ENCODE peak calls at places on chromosomes 2 and 18, in seven cellular contexts. One of them, this sample, is unnamed.

GRCh38 chr2:121897335-121897970 is 142.0 kb downstream of the TSN start:
- DNase-seq in colonic mucosa: no peak
- DNase-seq in GM13977: peak
- DNase-seq in MM.1S: peak
- DNase-seq in Panc1: no peak
- DNase-seq in cardiac muscle cell: peak
- DNase-seq in astrocyte of the cerebellum: no peak
- DNase-seq in this sample: peak

GRCh38 chr18:32238635-32239268 is 48.9 kb downstream of the MEP1B start:
- DNase-seq in colonic mucosa: no peak
- DNase-seq in GM13977: no peak
- DNase-seq in MM.1S: no peak
- DNase-seq in Panc1: no peak
- DNase-seq in cardiac muscle cell: no peak
- DNase-seq in astrocyte of the cerebellum: no peak
- DNase-seq in this sample: no peak

GRCh38 chr18:68244786-68245185 is 470.1 kb downstream of the TMX3 start:
- DNase-seq in colonic mucosa: no peak
- DNase-seq in GM13977: no peak
- DNase-seq in MM.1S: no peak
- DNase-seq in Panc1: no peak
- DNase-seq in cardiac muscle cell: no peak
- DNase-seq in astrocyte of the cerebellum: no peak
- DNase-seq in this sample: no peak

GRCh38 chr18:63073481-63073880 is 246.1 kb downstream of the BCL2 start:
- DNase-seq in colonic mucosa: no peak
- DNase-seq in GM13977: peak
- DNase-seq in MM.1S: peak
- DNase-seq in Panc1: peak
- DNase-seq in cardiac muscle cell: no peak
- DNase-seq in astrocyte of the cerebellum: no peak
- DNase-seq in this sample: no peak

GRCh38 chr2:55779459-55780421 is 86.1 kb upstream of the PNPT1 start:
- DNase-seq in colonic mucosa: no peak
- DNase-seq in GM13977: no peak
- DNase-seq in MM.1S: peak
- DNase-seq in Panc1: peak
- DNase-seq in cardiac muscle cell: no peak
- DNase-seq in astrocyte of the cerebellum: peak
- DNase-seq in this sample: no peak

GRCh38 chr2:215577356-215577755 is 141.5 kb upstream of the FN1 start:
- DNase-seq in colonic mucosa: no peak
- DNase-seq in GM13977: no peak
- DNase-seq in MM.1S: no peak
- DNase-seq in Panc1: no peak
- DNase-seq in cardiac muscle cell: no peak
- DNase-seq in astrocyte of the cerebellum: no peak
- DNase-seq in this sample: no peak

GRCh38 chr18:63158012-63158631 is 161.4 kb downstream of the BCL2 start:
- DNase-seq in colonic mucosa: no peak
- DNase-seq in GM13977: no peak
- DNase-seq in MM.1S: peak
- DNase-seq in Panc1: no peak
- DNase-seq in cardiac muscle cell: no peak
- DNase-seq in astrocyte of the cerebellum: no peak
- DNase-seq in this sample: no peak

GRCh38 chr2:137192366-137193315 is 427.3 kb downstream of the THSD7B start:
- DNase-seq in colonic mucosa: no peak
- DNase-seq in GM13977: no peak
- DNase-seq in MM.1S: no peak
- DNase-seq in Panc1: no peak
- DNase-seq in cardiac muscle cell: no peak
- DNase-seq in astrocyte of the cerebellum: no peak
- DNase-seq in this sample: no peak

GRCh38 chr2:39515273-39515896 is 78.3 kb upstream of the MAP4K3 start:
- DNase-seq in colonic mucosa: no peak
- DNase-seq in GM13977: no peak
- DNase-seq in MM.1S: no peak
- DNase-seq in Panc1: no peak
- DNase-seq in cardiac muscle cell: no peak
- DNase-seq in astrocyte of the cerebellum: no peak
- DNase-seq in this sample: no peak

GRCh38 chr2:219269362-219270054 is 9.7 kb upstream of the DNAJB2 start:
- DNase-seq in colonic mucosa: peak
- DNase-seq in GM13977: no peak
- DNase-seq in MM.1S: no peak
- DNase-seq in Panc1: no peak
- DNase-seq in cardiac muscle cell: peak
- DNase-seq in astrocyte of the cerebellum: no peak
- DNase-seq in this sample: no peak

GRCh38 chr2:18001671-18002070 is 123.2 kb downstream of the KCNS3 start:
- DNase-seq in colonic mucosa: no peak
- DNase-seq in GM13977: no peak
- DNase-seq in MM.1S: no peak
- DNase-seq in Panc1: no peak
- DNase-seq in cardiac muscle cell: no peak
- DNase-seq in astrocyte of the cerebellum: no peak
- DNase-seq in this sample: no peak

GRCh38 chr2:44768438-44769236 is 172.9 kb upstream of the SIX3 start:
- DNase-seq in colonic mucosa: no peak
- DNase-seq in GM13977: no peak
- DNase-seq in MM.1S: no peak
- DNase-seq in Panc1: no peak
- DNase-seq in cardiac muscle cell: peak
- DNase-seq in astrocyte of the cerebellum: no peak
- DNase-seq in this sample: no peak

GRCh38 chr18:13036622-13037320 is 45.6 kb downstream of the CEP192 start:
- DNase-seq in colonic mucosa: no peak
- DNase-seq in GM13977: no peak
- DNase-seq in MM.1S: no peak
- DNase-seq in Panc1: no peak
- DNase-seq in cardiac muscle cell: no peak
- DNase-seq in astrocyte of the cerebellum: no peak
- DNase-seq in this sample: no peak

DNA sequence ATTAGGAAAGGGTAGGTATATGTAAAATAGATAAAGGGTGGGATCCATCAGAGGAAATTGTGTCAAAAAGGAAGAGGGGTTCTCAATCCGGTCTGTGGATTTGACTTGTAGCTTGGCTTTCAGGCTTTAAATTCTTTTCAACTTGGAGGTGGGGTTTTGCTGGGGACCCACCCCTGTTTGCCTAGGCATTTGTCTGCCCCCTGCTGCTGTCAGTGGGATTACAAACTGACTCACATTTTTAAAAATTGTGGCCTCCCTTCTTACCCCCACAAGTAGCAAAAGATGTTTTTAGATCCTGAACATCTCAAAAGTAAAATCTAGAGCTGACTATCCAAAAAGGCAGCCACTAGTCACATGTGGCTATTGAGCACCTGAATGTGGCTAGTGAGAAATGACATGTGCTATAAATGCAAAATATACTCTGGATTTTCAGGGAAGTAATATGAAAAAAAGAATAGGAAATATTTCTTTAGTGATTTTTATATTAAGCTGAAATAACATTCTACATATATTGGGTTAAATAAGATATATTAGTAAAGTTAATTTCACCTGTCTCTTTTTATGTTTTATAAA is 178.9 kb downstream of the GFPT1 start:
- DNase-seq in colonic mucosa: no peak
- DNase-seq in GM13977: no peak
- DNase-seq in MM.1S: no peak
- DNase-seq in Panc1: no peak
- DNase-seq in cardiac muscle cell: no peak
- DNase-seq in astrocyte of the cerebellum: no peak
- DNase-seq in this sample: no peak
- TF ChIP-seq CTCF in colonic mucosa: no peak
- TF ChIP-seq CTCF in GM13977: no peak
- TF ChIP-seq CTCF in MM.1S: peak
- TF ChIP-seq CTCF in Panc1: peak
- TF ChIP-seq CTCF in cardiac muscle cell: peak
- TF ChIP-seq CTCF in astrocyte of the cerebellum: peak
- TF ChIP-seq CTCF in this sample: peak

GRCh38 chr2:23809168-23809567 is 117.8 kb downstream of the ATAD2B start:
- DNase-seq in colonic mucosa: no peak
- DNase-seq in GM13977: peak
- DNase-seq in MM.1S: no peak
- DNase-seq in Panc1: no peak
- DNase-seq in cardiac muscle cell: no peak
- DNase-seq in astrocyte of the cerebellum: no peak
- DNase-seq in this sample: no peak

GRCh38 chr2:23814963-23815362 is 112.0 kb downstream of the ATAD2B start:
- DNase-seq in colonic mucosa: no peak
- DNase-seq in GM13977: no peak
- DNase-seq in MM.1S: no peak
- DNase-seq in Panc1: no peak
- DNase-seq in cardiac muscle cell: no peak
- DNase-seq in astrocyte of the cerebellum: no peak
- DNase-seq in this sample: no peak

GRCh38 chr2:23813438-23813837 is 113.5 kb downstream of the ATAD2B start:
- DNase-seq in colonic mucosa: no peak
- DNase-seq in GM13977: no peak
- DNase-seq in MM.1S: no peak
- DNase-seq in Panc1: no peak
- DNase-seq in cardiac muscle cell: no peak
- DNase-seq in astrocyte of the cerebellum: no peak
- DNase-seq in this sample: no peak
- TF ChIP-seq CTCF in colonic mucosa: no peak
- TF ChIP-seq CTCF in GM13977: no peak
- TF ChIP-seq CTCF in MM.1S: no peak
- TF ChIP-seq CTCF in Panc1: no peak
- TF ChIP-seq CTCF in cardiac muscle cell: no peak
- TF ChIP-seq CTCF in astrocyte of the cerebellum: no peak
- TF ChIP-seq CTCF in this sample: no peak

DNA sequence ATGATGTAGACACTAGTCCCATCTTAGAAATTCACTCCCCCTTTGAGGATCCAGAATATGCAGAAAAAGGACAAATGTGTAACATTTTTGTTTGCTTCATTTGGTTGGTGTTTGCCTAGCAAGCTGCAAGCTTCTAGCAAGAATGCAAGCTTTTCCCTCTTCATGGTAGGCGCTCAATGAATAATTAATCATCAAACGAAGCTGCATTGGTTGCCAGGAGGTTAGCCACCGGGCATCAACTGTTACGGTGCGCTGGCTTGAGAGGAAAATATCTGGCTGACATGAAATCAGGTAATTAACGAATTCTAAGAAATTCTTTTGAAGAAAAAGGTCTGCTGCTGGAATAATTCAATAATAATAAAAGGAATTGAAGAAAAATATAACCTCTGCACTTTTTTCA is 341.0 kb upstream of the KYNU start:
- DNase-seq in colonic mucosa: no peak
- DNase-seq in GM13977: no peak
- DNase-seq in MM.1S: no peak
- DNase-seq in Panc1: no peak
- DNase-seq in cardiac muscle cell: no peak
- DNase-seq in astrocyte of the cerebellum: no peak
- DNase-seq in this sample: no peak
- TF ChIP-seq CTCF in colonic mucosa: no peak
- TF ChIP-seq CTCF in GM13977: no peak
- TF ChIP-seq CTCF in MM.1S: no peak
- TF ChIP-seq CTCF in Panc1: no peak
- TF ChIP-seq CTCF in cardiac muscle cell: no peak
- TF ChIP-seq CTCF in astrocyte of the cerebellum: no peak
- TF ChIP-seq CTCF in this sample: no peak

DNA sequence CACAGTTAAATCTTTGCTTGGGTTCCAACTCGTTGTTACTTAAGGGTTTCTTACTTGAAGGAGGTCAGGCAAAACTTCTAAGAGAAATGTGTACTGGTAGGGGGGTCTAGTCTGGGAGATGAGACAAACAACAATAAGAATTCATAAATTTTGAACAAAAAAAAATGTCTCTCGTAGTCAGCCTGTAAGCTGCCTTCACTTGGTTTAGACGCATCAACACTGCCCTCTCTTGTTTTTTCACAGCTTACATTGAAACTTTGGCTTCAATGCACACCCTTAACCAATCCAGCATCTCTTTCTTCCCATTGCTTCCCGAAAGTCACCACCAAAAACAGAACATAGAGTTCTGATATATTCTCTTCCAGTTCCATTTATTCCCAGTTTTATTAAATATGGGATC is 576.4 kb upstream of the PIK3C3 start:
- DNase-seq in colonic mucosa: no peak
- DNase-seq in GM13977: no peak
- DNase-seq in MM.1S: no peak
- DNase-seq in Panc1: peak
- DNase-seq in cardiac muscle cell: peak
- DNase-seq in astrocyte of the cerebellum: peak
- DNase-seq in this sample: no peak
- TF ChIP-seq CTCF in colonic mucosa: no peak
- TF ChIP-seq CTCF in GM13977: peak
- TF ChIP-seq CTCF in MM.1S: no peak
- TF ChIP-seq CTCF in Panc1: peak
- TF ChIP-seq CTCF in cardiac muscle cell: peak
- TF ChIP-seq CTCF in astrocyte of the cerebellum: peak
- TF ChIP-seq CTCF in this sample: no peak

GRCh38 chr2:202278944-202279343 is 13.4 kb downstream of the NOP58 start:
- DNase-seq in colonic mucosa: no peak
- DNase-seq in GM13977: no peak
- DNase-seq in MM.1S: no peak
- DNase-seq in Panc1: no peak
- DNase-seq in cardiac muscle cell: peak
- DNase-seq in astrocyte of the cerebellum: peak
- DNase-seq in this sample: peak
- TF ChIP-seq CTCF in colonic mucosa: peak
- TF ChIP-seq CTCF in GM13977: peak
- TF ChIP-seq CTCF in MM.1S: peak
- TF ChIP-seq CTCF in Panc1: no peak
- TF ChIP-seq CTCF in cardiac muscle cell: peak
- TF ChIP-seq CTCF in astrocyte of the cerebellum: peak
- TF ChIP-seq CTCF in this sample: peak

DNA sequence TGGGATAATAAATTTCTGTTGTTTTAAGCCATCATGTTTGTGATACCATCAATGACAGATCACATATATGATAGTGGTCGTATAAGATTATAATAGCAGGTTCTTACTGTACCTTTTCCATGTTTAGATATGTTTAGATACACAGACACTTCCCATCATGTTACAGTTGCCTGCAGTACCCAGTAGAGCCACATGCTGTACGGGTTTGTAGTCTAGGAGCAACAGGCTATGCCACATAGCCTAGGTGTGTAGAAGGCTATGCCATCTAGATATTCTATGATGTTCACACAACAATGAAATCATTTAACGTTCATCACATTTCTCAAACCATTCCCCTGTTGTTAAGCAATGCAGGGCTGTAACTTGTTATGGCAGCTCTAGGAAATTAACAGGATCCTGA is 132.9 kb upstream of the SH3BP4 start:
- DNase-seq in colonic mucosa: no peak
- DNase-seq in GM13977: no peak
- DNase-seq in MM.1S: no peak
- DNase-seq in Panc1: no peak
- DNase-seq in cardiac muscle cell: no peak
- DNase-seq in astrocyte of the cerebellum: no peak
- DNase-seq in this sample: no peak
- TF ChIP-seq CTCF in colonic mucosa: no peak
- TF ChIP-seq CTCF in GM13977: no peak
- TF ChIP-seq CTCF in MM.1S: no peak
- TF ChIP-seq CTCF in Panc1: peak
- TF ChIP-seq CTCF in cardiac muscle cell: no peak
- TF ChIP-seq CTCF in astrocyte of the cerebellum: peak
- TF ChIP-seq CTCF in this sample: no peak

GRCh38 chr2:131413148-131413747 is 49.3 kb upstream of the RAB6D start:
- DNase-seq in colonic mucosa: no peak
- DNase-seq in GM13977: peak
- DNase-seq in MM.1S: peak
- DNase-seq in Panc1: peak
- DNase-seq in cardiac muscle cell: peak
- DNase-seq in astrocyte of the cerebellum: peak
- DNase-seq in this sample: peak
- TF ChIP-seq CTCF in colonic mucosa: peak
- TF ChIP-seq CTCF in GM13977: peak
- TF ChIP-seq CTCF in MM.1S: peak
- TF ChIP-seq CTCF in Panc1: peak
- TF ChIP-seq CTCF in cardiac muscle cell: peak
- TF ChIP-seq CTCF in astrocyte of the cerebellum: peak
- TF ChIP-seq CTCF in this sample: peak